ENCODE peak calls at places on chromosomes 6 and 20, in four cellular contexts. W is heart right ventricle, A is mucosa of descending colon, Y is endothelial cell. M is an unnamed sample.

GRCh38 chr6:143441680-143442359 is 8.7 kb downstream of the ADAT2 start:
- DNase-seq in W (no peak), A (no peak), Y (no peak), M (peak)

GRCh38 chr6:92848901-92849300 is 570.5 kb downstream of the EPHA7 start:
- DNase-seq in W (no peak), A (no peak), Y (no peak), M (no peak)

GRCh38 chr6:44268095-44268628 is 2.1 kb upstream of the TMEM151B start:
- DNase-seq in W (no peak), A (peak), Y (peak), M (peak)

GRCh38 chr20:16125810-16126209 is 447.4 kb downstream of the KIF16B start:
- DNase-seq in W (no peak), A (no peak), Y (no peak), M (no peak)

GRCh38 chr6:13554929-13555333 is 19.5 kb upstream of the SIRT5 start:
- DNase-seq in W (peak), A (no peak), Y (peak), M (no peak)

GRCh38 chr6:157634566-157634965 is 188.5 kb upstream of the SNX9 start:
- DNase-seq in W (no peak), A (no peak), Y (no peak), M (no peak)

GRCh38 chr6:117674503-117674902 is 766 bp upstream of the NUS1 start:
- DNase-seq in W (no peak), A (no peak), Y (no peak), M (no peak)

GRCh38 chr6:127420558-127420957 is 38.6 kb downstream of the KIAA0408 start:
- DNase-seq in W (no peak), A (peak), Y (peak), M (peak)

GRCh38 chr6:142680308-142680707 is 264.7 kb downstream of the HIVEP2 start:
- DNase-seq in W (no peak), A (no peak), Y (no peak), M (peak)

GRCh38 chr6:137282253-137282652 is 63.1 kb upstream of the IFNGR1 start:
- DNase-seq in W (no peak), A (no peak), Y (no peak), M (no peak)

GRCh38 chr20:5688431-5688972 is 61.7 kb upstream of the SHLD1 start:
- DNase-seq in W (peak), A (peak), Y (peak), M (no peak)

GRCh38 chr6:7088076-7088742 is 19.6 kb upstream of the RREB1 start:
- DNase-seq in W (no peak), A (peak), Y (no peak), M (peak)

GRCh38 chr6:149723771-149724417 is 6.0 kb upstream of the LATS1 start:
- DNase-seq in W (no peak), A (peak), Y (peak), M (peak)

GRCh38 chr6:84652356-84653026 is 111.9 kb downstream of the TBX18 start:
- DNase-seq in W (no peak), A (no peak), Y (no peak), M (no peak)

GRCh38 chr20:48684501-48685041 is 143.2 kb downstream of the PREX1 start:
- DNase-seq in W (no peak), A (peak), Y (no peak), M (no peak)

GRCh38 chr6:82013561-82014275 is 233.8 kb downstream of the IBTK start:
- DNase-seq in W (no peak), A (no peak), Y (no peak), M (no peak)

GRCh38 chr20:37447688-37448087 is 73.4 kb upstream of the NNAT start:
- DNase-seq in W (no peak), A (no peak), Y (no peak), M (no peak)

GRCh38 chr20:51750037-51750769 is 18.0 kb downstream of the ATP9A start:
- DNase-seq in W (peak), A (peak), Y (no peak), M (peak)

GRCh38 chr20:49261173-49261572 is 16.7 kb downstream of the ZNFX1 start:
- DNase-seq in W (no peak), A (no peak), Y (no peak), M (no peak)

GRCh38 chr20:50061151-50062005 is 51.6 kb downstream of the UBE2V1 start:
- DNase-seq in W (no peak), A (no peak), Y (no peak), M (no peak)

GRCh38 chr6:73803562-73804221 is 107.7 kb downstream of the CD109 start:
- DNase-seq in W (peak), A (peak), Y (peak), M (peak)

GRCh38 chr6:141097471-141097870 is 1035.3 kb upstream of the GJE1 start:
- DNase-seq in W (no peak), A (no peak), Y (no peak), M (no peak)

GRCh38 chr6:15350386-15351083 is 104.7 kb downstream of the JARID2 start:
- DNase-seq in W (no peak), A (no peak), Y (no peak), M (no peak)

GRCh38 chr6:167030222-167031072 is 31.2 kb downstream of the CEP43 start:
- DNase-seq in W (no peak), A (no peak), Y (no peak), M (no peak)

GRCh38 chr6:17042422-17043147 is 59.3 kb upstream of the STMND1 start:
- DNase-seq in W (no peak), A (peak), Y (peak), M (no peak)

GRCh38 chr20:35319206-35320197 is 27.3 kb upstream of the FAM83C start:
- DNase-seq in W (no peak), A (no peak), Y (no peak), M (no peak)

GRCh38 chr6:159299566-159299965 is 130.4 kb downstream of the FNDC1 start:
- DNase-seq in W (no peak), A (no peak), Y (no peak), M (no peak)

GRCh38 chr20:51687071-51687470 is 81.1 kb downstream of the ATP9A start:
- DNase-seq in W (no peak), A (no peak), Y (no peak), M (no peak)

GRCh38 chr20:53943522-53944291 is 126.7 kb downstream of the BCAS1 start:
- DNase-seq in W (no peak), A (peak), Y (no peak), M (peak)

GRCh38 chr20:34755367-34755766 is 51.2 kb downstream of the TP53INP2 start:
- DNase-seq in W (no peak), A (no peak), Y (no peak), M (no peak)

GRCh38 chr6:105087571-105088211 is 92.1 kb downstream of the POPDC3 start:
- DNase-seq in W (no peak), A (peak), Y (peak), M (peak)

GRCh38 chr6:14277405-14277930 is 159.9 kb downstream of the CD83 start:
- DNase-seq in W (no peak), A (no peak), Y (no peak), M (no peak)

GRCh38 chr6:124989136-124989983 is 27.1 kb downstream of the RNF217 start:
- DNase-seq in W (no peak), A (no peak), Y (no peak), M (no peak)

GRCh38 chr6:1436334-1437306 is 47.2 kb downstream of the FOXF2 start:
- DNase-seq in W (no peak), A (peak), Y (peak), M (peak)
- TF ChIP-seq CTCF in W (peak), A (peak), Y (peak), M (peak)

DNA sequence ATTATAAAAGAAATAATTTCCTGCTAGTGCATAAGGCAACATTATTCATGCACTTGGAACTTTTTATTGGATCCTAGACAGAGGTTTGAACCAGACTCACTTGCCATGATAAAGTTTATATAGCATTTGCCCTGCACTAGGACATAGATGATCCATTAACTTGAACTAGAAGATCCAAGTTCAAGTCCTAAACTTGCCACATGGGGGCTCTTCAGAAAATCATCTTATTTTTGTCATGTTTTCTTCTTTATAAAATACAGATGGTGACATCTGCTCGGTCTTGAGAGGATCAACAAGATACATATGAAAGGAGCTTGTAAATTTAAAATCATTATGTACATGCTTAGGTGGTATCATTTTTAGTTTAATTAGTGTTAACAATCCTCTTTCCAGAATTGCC is 94.5 kb downstream of the SIM1 start:
- DNase-seq in W (no peak), A (no peak), Y (no peak), M (no peak)
- TF ChIP-seq CTCF in W (no peak), A (no peak), Y (peak), M (no peak)

GRCh38 chr6:33001685-33002084 is 7.7 kb downstream of the HLA-DOA start:
- DNase-seq in W (no peak), A (no peak), Y (no peak), M (no peak)

GRCh38 chr6:33004940-33005339 is 4.5 kb downstream of the HLA-DOA start:
- DNase-seq in W (no peak), A (no peak), Y (no peak), M (no peak)

GRCh38 chr6:32995448-32995847 is 13.9 kb downstream of the HLA-DOA start:
- DNase-seq in W (no peak), A (no peak), Y (no peak), M (no peak)

DNA sequence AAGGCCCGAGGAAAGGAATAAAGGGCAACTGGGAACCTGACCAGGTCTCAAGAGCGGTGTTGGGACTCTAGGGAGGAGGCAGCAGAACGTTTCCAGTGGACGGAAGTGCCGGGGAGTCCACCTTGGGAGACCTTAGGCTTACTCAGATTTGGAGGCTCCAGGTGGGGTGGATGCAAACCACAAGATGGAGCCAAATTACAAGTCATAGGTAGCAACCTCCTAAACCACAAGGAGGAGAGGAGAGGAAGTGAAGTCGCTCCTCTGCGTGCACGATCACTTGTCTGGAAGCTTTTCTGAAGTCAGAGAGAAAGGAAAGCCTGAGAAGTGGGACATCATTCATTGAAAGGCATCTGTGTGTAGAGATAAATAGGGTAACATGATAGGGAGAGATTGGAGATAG is 9.3 kb downstream of the HLA-DOA start:
- DNase-seq in W (no peak), A (no peak), Y (peak), M (peak)
- TF ChIP-seq CTCF in W (no peak), A (no peak), Y (no peak), M (peak)

DNA sequence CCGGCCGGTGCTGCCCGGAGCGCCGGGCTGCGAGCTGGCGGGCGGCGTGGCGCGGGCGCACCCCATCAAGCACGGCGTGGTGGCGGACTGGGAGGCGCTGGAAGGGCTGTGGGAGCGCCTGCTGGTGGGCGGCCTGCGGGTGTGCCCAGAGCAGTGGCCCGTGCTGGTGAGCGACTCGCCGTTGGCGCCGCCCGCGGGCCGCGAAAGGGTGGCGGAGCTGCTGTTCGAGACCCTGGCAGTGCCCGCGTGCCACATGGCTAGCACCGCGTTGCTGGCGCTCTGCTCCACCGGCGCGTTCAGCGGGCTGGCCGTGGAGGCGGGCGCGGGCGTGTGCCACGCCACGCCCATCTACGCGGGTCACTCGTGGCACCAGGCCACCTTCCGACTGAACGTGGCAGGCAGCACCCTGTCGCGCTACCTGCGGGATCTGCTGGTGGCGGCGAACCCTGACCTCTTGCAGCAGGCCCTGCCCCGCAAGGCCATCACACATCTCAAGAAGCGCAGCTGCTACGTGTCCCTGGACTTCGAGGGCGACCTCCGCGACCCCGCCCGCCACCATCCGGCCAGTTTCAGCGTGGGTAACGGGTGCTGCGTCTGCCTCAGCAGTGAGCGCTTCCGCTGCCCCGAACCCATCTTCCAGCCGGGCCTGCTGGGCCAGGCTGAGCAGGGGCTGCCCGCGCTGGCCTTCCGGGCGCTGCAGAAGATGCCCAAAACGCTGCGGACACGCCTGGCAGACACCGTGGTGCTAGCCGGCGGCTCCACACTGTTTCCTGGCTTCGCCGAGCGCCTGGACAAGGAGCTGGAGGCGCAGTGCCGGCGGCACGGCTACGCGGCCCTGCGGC is 723 bp downstream of the ACTL10 start:
- DNase-seq in W (peak), A (peak), Y (no peak), M (peak)
- TF ChIP-seq CTCF in W (no peak), A (no peak), Y (peak), M (peak)

DNA sequence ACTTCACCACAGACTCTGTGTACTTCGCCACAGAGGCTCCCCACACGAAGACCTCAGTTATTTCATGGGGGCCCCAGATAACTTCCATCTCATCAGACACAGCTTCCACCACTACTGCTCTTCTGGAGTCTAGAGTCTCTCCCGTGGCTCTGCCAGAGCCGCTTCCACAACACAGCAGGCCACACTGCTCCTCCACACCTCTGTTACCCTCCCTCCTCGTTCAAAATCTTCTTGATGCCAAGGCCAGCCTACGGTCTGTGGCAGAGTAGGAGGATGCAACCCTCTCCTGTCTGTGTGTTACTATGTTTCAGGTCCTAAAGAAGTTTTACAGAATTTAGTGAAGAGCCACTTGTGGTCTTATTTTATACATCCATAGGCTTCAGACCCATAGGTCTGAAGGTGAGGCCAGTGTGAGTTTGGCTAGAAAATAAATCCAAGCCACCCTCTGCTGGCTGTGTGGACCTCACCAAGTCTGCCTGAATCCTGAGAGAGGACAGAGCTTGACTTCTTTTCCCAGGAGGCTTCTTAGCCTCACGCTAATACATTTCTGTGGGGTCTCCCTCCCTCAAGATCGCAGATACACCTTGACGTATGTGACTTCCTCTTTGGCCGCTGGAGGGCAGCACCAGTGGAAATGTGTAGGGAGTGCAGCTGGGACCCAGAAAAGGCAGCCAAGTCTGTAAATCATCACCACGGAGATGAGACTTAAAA is 197.7 kb downstream of the FAXC start:
- DNase-seq in W (peak), A (peak), Y (peak), M (peak)
- TF ChIP-seq CTCF in W (peak), A (no peak), Y (peak), M (peak)

GRCh38 chr20:46681032-46681854 is 8.0 kb downstream of the TP53RK start:
- DNase-seq in W (no peak), A (peak), Y (peak), M (peak)
- TF ChIP-seq CTCF in W (peak), A (peak), Y (peak), M (peak)

DNA sequence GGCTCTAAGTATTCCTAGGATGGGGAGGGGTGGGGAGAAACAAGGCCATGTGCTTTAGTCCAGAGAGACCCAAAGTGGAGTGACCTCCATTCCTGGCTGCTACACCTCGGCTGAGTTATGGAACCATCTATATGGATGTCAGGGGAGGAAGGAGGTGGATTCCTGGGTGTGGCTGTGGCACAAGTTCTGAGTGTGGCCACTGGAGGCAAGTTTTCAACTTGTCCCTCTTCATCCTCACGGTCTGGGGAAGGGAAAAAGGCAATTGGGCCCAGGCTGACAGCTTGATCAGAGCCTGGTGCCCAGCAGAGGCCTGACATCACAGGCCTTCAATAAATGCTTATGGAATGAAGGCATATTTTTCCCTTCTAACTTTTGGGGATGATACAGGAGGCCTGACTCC is 2.0 kb upstream of the ITPR3 start:
- DNase-seq in W (no peak), A (no peak), Y (no peak), M (no peak)
- TF ChIP-seq CTCF in W (no peak), A (no peak), Y (no peak), M (no peak)